ENCODE peak calls at places on chromosomes 1 and 21, in five cellular contexts. E is right cardiac atrium; F is PC-3; C is tibial nerve; U is effector memory CD4-positive, alpha-beta T cell. Q is an unnamed sample.

GRCh38 chr1:9410737-9411297 is 118.1 kb downstream of the SPSB1 start:
- DNase-seq in E (no peak), F (no peak), C (no peak), U (no peak), Q (peak; percentile 29)

GRCh38 chr1:152182431-152182830 is 23.4 kb upstream of the RPTN start:
- DNase-seq in E (no peak), F (peak; percentile 41), C (no peak), U (no peak), Q (no peak)

GRCh38 chr1:53536606-53537005 is 77.4 kb downstream of the DMRTB1 start:
- DNase-seq in E (no peak), F (no peak), C (no peak), U (no peak), Q (no peak)

GRCh38 chr1:201845331-201846083 is 16.6 kb downstream of the IPO9 start:
- DNase-seq in E (no peak), F (peak; percentile 18), C (no peak), U (no peak), Q (no peak)

GRCh38 chr21:41778974-41779600 is 12.2 kb upstream of the RIPK4 start:
- DNase-seq in E (no peak), F (peak; percentile 87), C (no peak), U (no peak), Q (no peak)

GRCh38 chr21:41643246-41643966 is 123.4 kb downstream of the RIPK4 start:
- DNase-seq in E (no peak), F (peak; percentile 45), C (no peak), U (no peak), Q (no peak)

GRCh38 chr1:86423473-86423872 is 498 bp upstream of the CLCA2 start:
- DNase-seq in E (peak; percentile 72), F (no peak), C (no peak), U (no peak), Q (no peak)

GRCh38 chr1:207801819-207802218 is 50.0 kb downstream of the CD46 start:
- DNase-seq in E (no peak), F (no peak), C (no peak), U (no peak), Q (no peak)

GRCh38 chr21:36125513-36126121 is 9.3 kb upstream of the CBR3 start:
- DNase-seq in E (peak; percentile 81), F (peak; percentile 76), C (peak; percentile 41), U (no peak), Q (peak; percentile 36)

GRCh38 chr1:7252411-7253117 is 467.3 kb downstream of the CAMTA1 start:
- DNase-seq in E (no peak), F (no peak), C (no peak), U (no peak), Q (no peak)

GRCh38 chr1:197837911-197838310 is 62.6 kb upstream of the DENND1B start:
- DNase-seq in E (no peak), F (peak; percentile 9), C (no peak), U (no peak), Q (no peak)

GRCh38 chr21:14889080-14889805 is 175.6 kb downstream of the NRIP1 start:
- DNase-seq in E (no peak), F (peak; percentile 71), C (no peak), U (no peak), Q (no peak)

GRCh38 chr1:197178998-197179397 is 32.5 kb upstream of the ASPM start:
- DNase-seq in E (no peak), F (peak; percentile 26), C (no peak), U (no peak), Q (no peak)

GRCh38 chr1:54927475-54928240 is 40.7 kb upstream of the DHCR24 start:
- DNase-seq in E (no peak), F (no peak), C (no peak), U (no peak), Q (no peak)

GRCh38 chr1:9700340-9700739 is 48.8 kb downstream of the PIK3CD start:
- DNase-seq in E (no peak), F (peak; percentile 93), C (no peak), U (no peak), Q (no peak)

GRCh38 chr1:21292991-21293536 is 2.8 kb upstream of the ECE1 start:
- DNase-seq in E (peak; percentile 66), F (no peak), C (no peak), U (peak; percentile 31), Q (peak; percentile 63)

GRCh38 chr1:5297199-5297877 is 642.9 kb downstream of the AJAP1 start:
- DNase-seq in E (peak; percentile 65), F (no peak), C (peak; percentile 34), U (no peak), Q (no peak)

GRCh38 chr1:2253797-2254480 is 25.8 kb downstream of the SKI start:
- DNase-seq in E (peak; percentile 53), F (no peak), C (no peak), U (no peak), Q (no peak)

GRCh38 chr1:2256430-2257244 is 28.5 kb downstream of the SKI start:
- DNase-seq in E (peak; percentile 45), F (no peak), C (no peak), U (no peak), Q (no peak)

GRCh38 chr1:2253036-2253796 is 25.1 kb downstream of the SKI start:
- DNase-seq in E (peak; percentile 42), F (no peak), C (no peak), U (no peak), Q (no peak)

GRCh38 chr1:2255420-2256369 is 27.6 kb downstream of the SKI start:
- DNase-seq in E (peak; percentile 38), F (peak; percentile 59), C (no peak), U (peak; percentile 77), Q (peak; percentile 79)

DNA sequence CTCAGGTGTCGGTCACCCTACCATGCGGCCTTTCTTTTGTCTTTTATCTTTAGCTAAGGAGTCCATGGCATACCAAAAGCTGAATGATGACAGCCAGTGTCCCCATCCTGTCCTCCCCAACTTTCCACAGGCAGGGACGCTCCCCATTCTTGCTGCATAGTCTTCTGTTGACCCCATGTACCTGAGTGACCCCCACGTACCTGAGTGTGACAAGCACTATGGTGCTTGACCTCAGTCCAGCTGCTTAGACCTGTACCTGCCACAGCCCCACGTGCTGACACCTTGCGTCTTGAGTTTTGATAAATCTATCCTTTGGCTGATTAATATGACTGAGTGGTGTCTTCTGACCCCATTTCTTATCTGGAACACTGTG is 26.9 kb downstream of the SKI start:
- DNase-seq in E (peak; percentile 48), F (no peak), C (no peak), U (no peak), Q (no peak)
- H3K4me1 ChIP-seq in E (peaks cover 41% of the 10 kb centered on the region), F (peaks cover 3% of the 10 kb centered on the region), C (peaks cover 62% of the 10 kb centered on the region), U (peaks cover 68% of the 10 kb centered on the region), Q (peaks cover 60% of the 10 kb centered on the region)

GRCh38 chr21:33974513-33975468 is 59.2 kb upstream of the ATP5PO start:
- DNase-seq in E (no peak), F (peak; percentile 57), C (no peak), U (no peak), Q (no peak)
- H3K27ac ChIP-seq in E (no peak overlapping the region), F (peak overlapping the region; percentile 98), C (no peak overlapping the region), U (peak overlapping the region; percentile 67), Q (peak overlapping the region; percentile 75)

GRCh38 chr1:226737819-226738420 is 1.2 kb downstream of the ITPKB start:
- DNase-seq in E (peak; percentile 80), F (peak; percentile 61), C (peak; percentile 43), U (peak; percentile 18), Q (no peak)
- H3K4me1 ChIP-seq in E (no peaks in the 10 kb centered on the region), F (peaks cover 13% of the 10 kb centered on the region), C (peaks cover 45% of the 10 kb centered on the region), U (peaks cover 29% of the 10 kb centered on the region), Q (peaks cover 45% of the 10 kb centered on the region)

DNA sequence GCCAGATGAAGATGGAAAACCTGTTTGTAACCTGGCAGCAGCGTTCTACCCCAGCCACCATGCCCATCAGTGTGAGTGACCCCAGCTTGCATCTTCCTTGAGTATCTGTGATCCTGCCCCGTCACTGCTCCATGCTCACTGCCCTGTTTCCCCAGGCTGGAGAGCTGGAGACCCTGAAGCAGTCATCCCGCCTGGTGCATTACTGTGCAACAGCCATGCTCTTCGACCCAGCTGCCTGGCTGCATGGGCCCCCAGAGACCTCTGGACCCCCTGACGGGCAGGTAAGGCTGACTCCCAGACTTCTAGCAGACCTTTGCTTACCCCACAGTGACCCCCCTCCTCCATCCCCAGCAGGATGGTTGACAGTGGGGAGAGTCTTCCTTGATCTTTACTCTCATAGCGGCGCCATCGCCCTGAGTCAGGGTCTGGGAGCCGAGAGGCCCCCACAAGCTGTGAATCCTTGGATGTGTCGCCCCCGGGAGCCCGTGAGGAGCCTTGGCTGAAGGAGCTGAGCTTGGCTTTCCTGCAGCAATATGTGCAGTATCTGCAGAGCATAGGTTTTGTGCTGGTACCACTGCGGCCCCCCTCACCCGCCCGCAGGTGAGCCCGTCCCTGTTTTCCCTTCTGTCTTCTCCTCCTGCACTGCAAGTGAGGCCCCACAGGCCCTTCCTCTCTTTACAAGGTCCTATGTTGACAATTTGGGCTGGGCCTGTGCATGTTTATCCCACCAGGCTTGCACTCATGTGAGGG is 10.4 kb downstream of the HYI start:
- DNase-seq in E (no peak), F (no peak), C (no peak), U (no peak), Q (no peak)
- H3K27ac ChIP-seq in E (no peak overlapping the region), F (no peak overlapping the region), C (no peak overlapping the region), U (no peak overlapping the region), Q (no peak overlapping the region)

DNA sequence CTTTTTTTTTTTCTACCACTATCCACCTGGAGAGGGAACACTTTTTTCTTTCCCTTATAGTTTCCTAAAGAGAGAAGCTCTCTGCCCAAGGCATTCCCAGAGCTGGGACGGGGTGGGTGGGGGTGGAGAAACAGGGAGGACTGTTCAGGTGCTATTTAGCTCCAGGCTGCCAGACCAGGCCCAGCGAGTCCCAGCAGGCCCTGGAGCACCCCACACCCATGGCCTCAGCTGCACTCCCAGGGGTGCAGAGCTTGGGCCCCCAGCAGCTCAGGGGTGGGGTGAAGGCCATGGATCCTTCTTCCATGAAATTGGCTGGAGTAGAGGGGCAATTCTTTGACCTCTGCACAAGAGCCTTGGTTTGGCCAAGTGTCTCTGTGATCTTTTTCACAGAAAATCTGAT is 4.1 kb downstream of the ETV3L start:
- DNase-seq in E (no peak), F (no peak), C (no peak), U (no peak), Q (no peak)
- H3K4me1 ChIP-seq in E (no peaks in the 10 kb centered on the region), F (no peaks in the 10 kb centered on the region), C (peaks cover 2% of the 10 kb centered on the region), U (no peaks in the 10 kb centered on the region), Q (no peaks in the 10 kb centered on the region)

Q was measured in CD4-positive, CD25-positive, alpha-beta regulatory T cell.